ENCODE peak calls at places on chromosomes 2 and 18, in five cellular contexts. D is globus pallidus; X is NCI-H1436; Q is stimulated activated CD8-positive, alpha-beta memory T cell treated with anti-CD3 and anti-CD28 coated beads, Interleukin-15, amount 100 ng/mL, for 1 hour; S is activated CD8-positive, alpha-beta memory T cell treated with anti-CD3 and anti-CD28 coated beads, Interleukin-2, amount 10 ng/mL, durations not matched to agents 7 days and 5 days. U is an unnamed sample.

GRCh38 chr2:54052825-54053718 is 62.3 kb upstream of the ACYP2 start:
- DNase-seq in X (peak), Q (no peak), D (no peak), S (no peak), U (peak)

GRCh38 chr2:159855153-159856140 is 57.4 kb upstream of the CD302 start:
- DNase-seq in S (no peak), Q (no peak), D (no peak), X (no peak), U (peak)

GRCh38 chr2:1591461-1591770 is 152.9 kb downstream of the PXDN start:
- DNase-seq in D (no peak), X (no peak), Q (no peak), S (no peak), U (no peak)

GRCh38 chr18:58831610-58832009 is 33.1 kb upstream of the ZNF532 start:
- DNase-seq in S (no peak), X (no peak), Q (no peak), D (no peak), U (peak)

GRCh38 chr2:120617055-120617454 is 118.6 kb upstream of the GLI2 start:
- DNase-seq in D (no peak), X (no peak), Q (no peak), S (no peak), U (no peak)

GRCh38 chr2:43611987-43612894 is 16.4 kb upstream of the THADA start:
- DNase-seq in S (peak), X (peak), D (peak), Q (peak), U (peak)

GRCh38 chr2:197838036-197838435 is 33.6 kb downstream of the PLCL1 start:
- DNase-seq in X (no peak), Q (no peak), S (no peak), D (peak), U (peak)

GRCh38 chr2:201057089-201057499 is 14.4 kb downstream of the HYCC2 start:
- DNase-seq in X (no peak), D (no peak), Q (no peak), S (no peak), U (no peak)

GRCh38 chr18:78896111-78896510 is 83.5 kb upstream of the SALL3 start:
- DNase-seq in X (no peak), D (no peak), Q (no peak), S (peak), U (no peak)

GRCh38 chr2:224308267-224308911 is 93.5 kb downstream of the FAM124B start:
- DNase-seq in X (no peak), Q (no peak), D (no peak), S (no peak), U (peak)

GRCh38 chr2:27795093-27795834 is 23.7 kb downstream of the MRPL33 start:
- DNase-seq in X (no peak), Q (no peak), S (no peak), D (no peak), U (no peak)

GRCh38 chr2:112092286-112093041 is 37.4 kb downstream of the TMEM87B start:
- DNase-seq in D (no peak), Q (no peak), S (no peak), X (no peak), U (no peak)

GRCh38 chr2:200086911-200087310 is 131.5 kb downstream of the MAIP1 start:
- DNase-seq in Q (no peak), D (no peak), X (no peak), S (no peak), U (no peak)

GRCh38 chr18:74996055-74996454 is 212.9 kb downstream of the PTGR3 start:
- DNase-seq in S (no peak), Q (no peak), D (no peak), X (no peak), U (no peak)

GRCh38 chr18:45896452-45896851 is 70.7 kb downstream of the EPG5 start:
- DNase-seq in D (no peak), Q (no peak), S (no peak), X (no peak), U (no peak)

GRCh38 chr18:46073474-46074331 is 1.6 kb upstream of the PSTPIP2 start:
- DNase-seq in D (peak), S (peak), Q (peak), X (peak), U (peak)

GRCh38 chr2:46431481-46432235 is 47.7 kb upstream of the TMEM247 start:
- DNase-seq in S (no peak), Q (no peak), X (no peak), D (no peak), U (peak)

GRCh38 chr2:168920504-168921157 is 19.5 kb downstream of the G6PC2 start:
- DNase-seq in D (no peak), Q (no peak), X (peak), S (no peak), U (peak)

GRCh38 chr2:2389215-2389614 is 58.1 kb upstream of the MYT1L start:
- DNase-seq in Q (no peak), X (no peak), S (no peak), D (no peak), U (no peak)

GRCh38 chr2:127150996-127151395 is 44.0 kb upstream of the BIN1 start:
- DNase-seq in S (no peak), X (no peak), D (no peak), Q (no peak), U (no peak)

GRCh38 chr2:23673830-23674679 is 252.9 kb downstream of the ATAD2B start:
- DNase-seq in X (no peak), S (no peak), D (no peak), Q (no peak), U (no peak)

GRCh38 chr2:162244559-162245031 is 1.4 kb upstream of the FAP start:
- DNase-seq in X (no peak), S (no peak), Q (no peak), D (no peak), U (peak)

GRCh38 chr2:166375736-166376487 is at the start of gene SCN9A:
- DNase-seq in Q (no peak), X (peak), D (peak), S (peak), U (peak)

GRCh38 chr2:236768393-236769140 is 198.9 kb downstream of the ACKR3 start:
- DNase-seq in S (no peak), D (no peak), X (no peak), Q (no peak), U (peak)

GRCh38 chr2:145221032-145221431 is 701.1 kb upstream of the ZEB2 start:
- DNase-seq in S (no peak), X (peak), Q (no peak), D (no peak), U (no peak)

GRCh38 chr18:9147440-9148238 is 11.1 kb downstream of the ANKRD12 start:
- DNase-seq in D (peak), S (peak), X (peak), Q (no peak), U (peak)

GRCh38 chr18:74234326-74235171 is 57.2 kb downstream of the CYB5A start:
- DNase-seq in X (no peak), Q (no peak), S (no peak), D (no peak), U (peak)

GRCh38 chr2:39516347-39517101 is 79.4 kb upstream of the MAP4K3 start:
- DNase-seq in Q (no peak), S (no peak), X (no peak), D (peak), U (no peak)

GRCh38 chr2:231648579-231649174 is 56.0 kb downstream of the TEX44 start:
- DNase-seq in S (peak), Q (no peak), X (no peak), D (no peak), U (no peak)

GRCh38 chr2:12534646-12535263 is 182.0 kb upstream of the TRIB2 start:
- DNase-seq in S (no peak), Q (no peak), X (no peak), D (no peak), U (peak)

GRCh38 chr2:24783641-24784040 is 9.6 kb downstream of the PTRHD1 start:
- DNase-seq in Q (no peak), D (no peak), S (no peak), X (no peak), U (no peak)

GRCh38 chr2:168044579-168044978 is 202.8 kb downstream of the STK39 start:
- DNase-seq in Q (no peak), X (no peak), S (no peak), D (no peak), U (no peak)

GRCh38 chr18:79634593-79634992 is 45.0 kb upstream of the CTDP1 start:
- DNase-seq in S (peak), D (no peak), Q (no peak), X (no peak), U (peak)